ENCODE peak calls at places on chromosomes 11 and 22, in seven cellular contexts. V is heart right ventricle; M is GM23338; R is cardiac muscle cell; W is WERI-Rb-1; T is CD4-positive, alpha-beta T cell; N is gastrocnemius medialis. B is an unnamed sample.

GRCh38 chr11:117629891-117630538 is 167.0 kb downstream of the DSCAML1 start:
- DNase-seq in W (no peak), R (no peak), N (no peak), V (no peak), T (no peak), M (no peak), B (no peak)

GRCh38 chr11:30326114-30326783 is 3.3 kb downstream of the ARL14EP start:
- DNase-seq in W (no peak), R (no peak), N (no peak), T (no peak), V (no peak), M (no peak), B (no peak)

GRCh38 chr11:32436751-32437405 is 1.5 kb upstream of the WT1 start:
- DNase-seq in V (no peak), N (no peak), M (peak), R (no peak), T (no peak), W (no peak), B (no peak)

GRCh38 chr22:27786253-27786898 is 15.2 kb downstream of the MN1 start:
- DNase-seq in M (no peak), T (no peak), R (no peak), N (no peak), V (no peak), W (no peak), B (no peak)

GRCh38 chr11:100404907-100405306 is 282.2 kb upstream of the ARHGAP42 start:
- DNase-seq in R (no peak), T (no peak), V (no peak), M (peak), N (no peak), W (no peak), B (no peak)

GRCh38 chr22:29820941-29821789 is 16.9 kb downstream of the ASCC2 start:
- DNase-seq in T (no peak), R (peak), M (no peak), N (no peak), V (peak), W (no peak), B (peak)

GRCh38 chr11:32016111-32016510 is 74.8 kb upstream of the RCN1 start:
- DNase-seq in N (no peak), R (no peak), M (no peak), W (no peak), V (no peak), T (no peak), B (no peak)

GRCh38 chr11:64788321-64789215 is 10.2 kb upstream of the SF1 start:
- DNase-seq in V (no peak), R (no peak), W (no peak), N (no peak), M (no peak), T (no peak), B (no peak)

GRCh38 chr22:50011447-50012200 is 941 bp downstream of the IL17REL start:
- DNase-seq in T (no peak), M (peak), V (no peak), N (no peak), R (no peak), W (peak), B (no peak)

GRCh38 chr11:105224859-105225258 is 85.3 kb upstream of the CARD18 start:
- DNase-seq in V (no peak), W (no peak), M (no peak), R (no peak), N (no peak), T (no peak), B (no peak)

GRCh38 chr11:88310246-88310645 is 27.3 kb downstream of the CTSC start:
- DNase-seq in V (no peak), R (no peak), N (no peak), W (no peak), M (no peak), T (no peak), B (no peak)

GRCh38 chr11:103798029-103798428 is 238.4 kb upstream of the DDI1 start:
- DNase-seq in V (peak), M (no peak), R (no peak), W (no peak), N (no peak), T (no peak), B (no peak)

GRCh38 chr11:119338318-119338890 is 2.3 kb downstream of the C1QTNF5 start:
- DNase-seq in W (peak), R (peak), N (peak), T (peak), M (peak), V (peak), B (peak)
- H3K27ac ChIP-seq in W (no peak), R (peak), N (peak), T (no peak), M (peak), V (peak), B (peak)

GRCh38 chr22:24191381-24191841 is 10.1 kb downstream of the SUSD2 start:
- DNase-seq in W (no peak), M (no peak), T (no peak), V (no peak), N (no peak), R (no peak), B (no peak)
- TF ChIP-seq CTCF in W (peak), M (no peak), T (no peak), V (no peak), N (no peak), R (no peak), B (no peak)

GRCh38 chr22:21666786-21667185 is 974 bp downstream of the PPIL2 start:
- DNase-seq in N (no peak), V (no peak), M (peak), T (no peak), R (no peak), W (no peak), B (no peak)
- H3K27ac ChIP-seq in N (peak), V (peak), M (peak), T (no peak), R (peak), W (peak), B (peak)

GRCh38 chr11:84722583-84723108 is 904.5 kb downstream of the DLG2 start:
- DNase-seq in V (no peak), M (peak), W (peak), R (peak), N (no peak), T (no peak), B (no peak)
- TF ChIP-seq CTCF in V (no peak), M (peak), W (peak), R (no peak), N (no peak), T (no peak), B (no peak)

GRCh38 chr11:66365166-66365565 is 6.4 kb downstream of the SLC29A2 start:
- DNase-seq in T (no peak), N (no peak), V (no peak), R (no peak), M (no peak), W (no peak), B (no peak)
- H3K27ac ChIP-seq in T (no peak), N (peak), V (no peak), R (peak), M (no peak), W (peak), B (no peak)

GRCh38 chr11:13348305-13348704 is 70.7 kb downstream of the BMAL1 start:
- DNase-seq in V (no peak), M (no peak), R (no peak), T (no peak), W (no peak), N (no peak), B (no peak)
- TF ChIP-seq CTCF in V (no peak), M (no peak), R (no peak), T (no peak), W (no peak), N (no peak), B (no peak)

GRCh38 chr11:69251639-69252493 is 42.1 kb upstream of the MYEOV start:
- DNase-seq in T (no peak), W (no peak), V (no peak), N (no peak), M (no peak), R (no peak), B (peak)

GRCh38 chr11:69252494-69252845 is 41.5 kb upstream of the MYEOV start:
- DNase-seq in T (no peak), N (no peak), W (no peak), R (no peak), M (no peak), V (no peak), B (no peak)

GRCh38 chr11:69249086-69249640 is 44.8 kb upstream of the MYEOV start:
- DNase-seq in T (no peak), N (no peak), R (no peak), W (no peak), M (no peak), V (no peak), B (no peak)

GRCh38 chr11:69250503-69251393 is 43.2 kb upstream of the MYEOV start:
- DNase-seq in N (no peak), R (no peak), M (no peak), T (no peak), W (no peak), V (no peak), B (no peak)

GRCh38 chr11:69249641-69250502 is 44.1 kb upstream of the MYEOV start:
- DNase-seq in V (no peak), N (no peak), T (no peak), W (no peak), R (no peak), M (peak), B (no peak)
- H3K27ac ChIP-seq in V (no peak), N (no peak), T (no peak), W (no peak), R (no peak), M (no peak), B (peak)

GRCh38 chr11:77167791-77168190 is 39.7 kb downstream of the MYO7A start:
- DNase-seq in T (no peak), N (no peak), V (no peak), M (no peak), R (no peak), W (no peak), B (no peak)

GRCh38 chr11:77170107-77170506 is 42.1 kb downstream of the MYO7A start:
- DNase-seq in R (peak), N (no peak), M (peak), T (no peak), V (no peak), W (no peak), B (no peak)

GRCh38 chr11:77165066-77165465 is 37.0 kb downstream of the MYO7A start:
- DNase-seq in T (no peak), N (no peak), W (no peak), R (no peak), V (no peak), M (no peak), B (no peak)

GRCh38 chr11:77166021-77166420 is 38.0 kb downstream of the MYO7A start:
- DNase-seq in N (no peak), T (no peak), M (no peak), V (no peak), R (no peak), W (no peak), B (no peak)

DNA sequence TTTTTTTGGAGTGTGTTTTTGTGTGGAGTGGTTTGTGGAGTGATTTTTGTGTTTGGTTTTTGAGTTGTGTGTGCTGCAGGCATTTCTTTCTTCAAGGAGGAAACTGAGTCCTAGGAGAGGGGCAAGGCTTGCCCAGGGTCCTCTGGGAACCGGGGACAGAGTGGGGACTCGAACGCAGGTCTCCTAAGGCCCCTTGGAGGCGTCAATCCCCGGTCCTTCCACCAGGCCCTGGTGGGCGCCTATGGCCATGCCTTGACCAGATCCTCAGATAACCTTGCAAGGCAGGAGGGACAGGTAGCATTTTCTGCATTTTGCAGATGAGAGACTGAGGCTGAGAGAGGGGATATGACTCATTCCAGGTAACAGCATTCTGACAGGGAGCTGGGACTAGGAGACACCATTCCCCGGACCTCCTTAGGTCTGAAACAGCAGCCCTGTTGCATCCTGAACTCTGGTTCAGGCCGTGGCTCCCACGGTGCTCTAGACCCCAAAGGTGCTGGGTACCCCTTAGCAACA is 39.1 kb downstream of the MYO7A start:
- DNase-seq in M (no peak), N (no peak), W (no peak), V (no peak), T (no peak), R (no peak), B (no peak)
- TF ChIP-seq CTCF in M (no peak), N (no peak), W (no peak), V (no peak), T (no peak), R (no peak), B (no peak)

DNA sequence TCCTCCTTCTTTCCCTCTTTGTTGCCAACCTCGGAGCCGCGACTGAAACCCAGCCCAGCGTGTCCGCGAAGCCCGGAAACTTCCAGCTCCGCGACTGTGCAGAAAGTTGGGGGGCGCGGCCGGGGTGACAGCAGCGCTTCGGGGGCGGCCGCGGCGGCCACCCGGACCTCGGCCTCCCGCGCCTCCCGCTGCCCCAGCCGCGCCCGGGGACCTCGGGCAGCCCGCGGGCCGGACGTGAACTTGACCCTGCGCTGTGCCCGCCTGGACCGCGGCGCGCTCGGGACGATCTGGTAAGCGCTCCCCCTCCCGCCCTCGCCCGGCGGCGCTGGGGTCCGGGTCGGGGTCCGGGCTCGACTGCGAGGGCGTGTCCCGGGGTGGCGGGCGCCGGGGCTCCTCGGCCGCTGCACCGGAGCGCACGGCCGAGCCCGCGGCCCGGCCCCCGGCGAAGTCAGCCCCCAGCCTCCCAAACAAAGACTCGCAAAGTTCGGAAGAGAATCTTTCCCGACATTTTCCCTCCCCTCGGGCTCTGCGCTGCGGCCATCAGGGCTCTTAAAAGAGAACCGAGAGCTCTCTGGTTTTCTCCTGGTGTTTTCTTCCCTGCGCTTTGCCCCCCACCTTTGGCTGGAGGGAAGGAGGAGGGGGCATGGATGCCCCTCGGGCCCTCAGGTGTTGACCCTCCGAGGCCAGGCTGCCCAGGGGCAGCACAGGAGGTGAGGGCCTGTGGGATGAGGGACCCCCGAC is 67.9 kb upstream of the WNT7B start:
- DNase-seq in W (no peak), R (peak), N (no peak), M (peak), T (no peak), V (no peak), B (peak)
- H3K27ac ChIP-seq in W (no peak), R (no peak), N (peak), M (no peak), T (peak), V (peak), B (peak)

DNA sequence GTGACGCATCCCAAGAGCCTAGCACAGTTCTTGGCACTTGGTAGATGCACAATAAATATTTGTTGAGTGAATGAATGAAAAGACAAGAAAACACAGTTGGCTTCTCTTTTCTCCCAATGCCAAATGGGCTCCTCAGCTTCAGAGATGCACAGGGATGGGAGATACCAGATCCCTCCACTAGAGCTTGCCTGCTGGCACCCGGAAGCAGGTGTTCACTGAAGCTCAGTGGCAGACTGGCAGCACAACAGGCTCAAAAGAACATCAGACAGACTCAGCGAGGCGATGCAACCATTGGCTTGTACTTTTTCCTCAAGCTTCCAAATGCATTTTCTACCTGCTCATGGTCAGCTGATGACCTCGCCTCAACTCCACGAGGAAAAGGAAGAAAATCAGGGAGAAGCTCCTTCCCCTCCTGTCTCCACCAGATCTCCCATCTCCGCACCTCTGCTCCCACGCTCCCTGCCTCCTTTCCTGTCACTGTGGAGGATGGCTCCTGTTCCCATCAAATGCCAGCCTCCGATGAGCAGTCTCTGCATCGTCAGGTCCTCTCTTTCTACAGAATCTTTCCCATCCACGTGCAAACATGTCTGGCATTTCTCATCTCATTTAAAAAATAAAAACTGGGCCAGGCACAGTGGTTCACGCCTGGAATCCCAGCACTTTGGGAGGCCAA is 5.8 kb downstream of the RAPSN start:
- DNase-seq in M (peak), V (no peak), T (no peak), R (no peak), N (no peak), W (no peak), B (no peak)
- TF ChIP-seq CTCF in M (peak), V (no peak), T (no peak), R (no peak), N (no peak), W (peak), B (no peak)